ENCODE peak calls at places on chromosomes 11 and 22, in seven cellular contexts. K, L, G, Q, R, E and D are unnamed samples.

GRCh38 chr11:47358731-47359051 is 6.2 kb upstream of the MYBPC3 start:
- DNase-seq in K (no peak), L (no peak), G (no peak), Q (no peak), R (no peak), E (no peak), D (no peak)

GRCh38 chr11:27646051-27646818 is 54.0 kb downstream of the BDNF start:
- DNase-seq in K (no peak), L (no peak), G (no peak), Q (no peak), R (no peak), E (no peak), D (no peak)

GRCh38 chr11:73759520-73760065 is 1.3 kb downstream of the RAB6A start:
- DNase-seq in K (no peak), L (no peak), G (no peak), Q (peak), R (no peak), E (no peak), D (peak)

GRCh38 chr22:45284705-45285305 is at the start of gene UPK3A:
- DNase-seq in K (no peak), L (peak), G (peak), Q (no peak), R (no peak), E (no peak), D (no peak)

GRCh38 chr22:31020334-31020733 is 51.3 kb downstream of the TUG1 start:
- DNase-seq in K (no peak), L (no peak), G (no peak), Q (no peak), R (no peak), E (no peak), D (no peak)

GRCh38 chr11:45654242-45654641 is 11.2 kb downstream of the CHST1 start:
- DNase-seq in K (no peak), L (no peak), G (peak), Q (no peak), R (no peak), E (no peak), D (no peak)

GRCh38 chr11:45245237-45246045 is 40.7 kb downstream of the SYT13 start:
- DNase-seq in K (no peak), L (no peak), G (no peak), Q (no peak), R (no peak), E (no peak), D (no peak)

GRCh38 chr22:45336971-45337431 is 27.3 kb downstream of the FAM118A start:
- DNase-seq in K (no peak), L (no peak), G (no peak), Q (peak), R (no peak), E (peak), D (peak)

GRCh38 chr22:34798605-34799004 is 267.4 kb upstream of the ISX start:
- DNase-seq in K (no peak), L (no peak), G (no peak), Q (no peak), R (no peak), E (no peak), D (no peak)

GRCh38 chr11:69241075-69241740 is 52.7 kb upstream of the MYEOV start:
- DNase-seq in K (no peak), L (no peak), G (no peak), Q (no peak), R (no peak), E (no peak), D (no peak)

GRCh38 chr11:123362941-123363340 is 67.1 kb upstream of the GRAMD1B start:
- DNase-seq in K (no peak), L (no peak), G (no peak), Q (no peak), R (no peak), E (no peak), D (no peak)

GRCh38 chr11:109752212-109752825 is 330.3 kb downstream of the C11orf87 start:
- DNase-seq in K (no peak), L (no peak), G (no peak), Q (no peak), R (no peak), E (no peak), D (no peak)

GRCh38 chr11:16226245-16226644 is 130.1 kb downstream of the SOX6 start:
- DNase-seq in K (no peak), L (peak), G (no peak), Q (peak), R (no peak), E (no peak), D (peak)

GRCh38 chr22:36445158-36445668 is 36.2 kb downstream of the TXN2 start:
- DNase-seq in K (peak), L (no peak), G (no peak), Q (peak), R (peak), E (no peak), D (peak)

GRCh38 chr11:119341222-119342022 is 739 bp upstream of the C1QTNF5 start:
- DNase-seq in K (no peak), L (no peak), G (no peak), Q (no peak), R (no peak), E (no peak), D (no peak)

GRCh38 chr11:67033661-67034166 is 10.8 kb downstream of the SYT12 start:
- DNase-seq in K (peak), L (no peak), G (no peak), Q (peak), R (peak), E (no peak), D (peak)

GRCh38 chr22:46053563-46054090 is 76.7 kb upstream of the WNT7B start:
- DNase-seq in K (no peak), L (peak), G (no peak), Q (peak), R (no peak), E (no peak), D (peak)

GRCh38 chr11:110422306-110422924 is 7.3 kb upstream of the FDX1 start:
- DNase-seq in K (no peak), L (no peak), G (no peak), Q (no peak), R (no peak), E (no peak), D (no peak)

GRCh38 chr11:73194593-73194992 is 23.5 kb upstream of the P2RY2 start:
- DNase-seq in K (no peak), L (no peak), G (no peak), Q (no peak), R (no peak), E (no peak), D (no peak)

GRCh38 chr11:14411818-14412217 is 52.8 kb upstream of the RRAS2 start:
- DNase-seq in K (no peak), L (no peak), G (no peak), Q (peak), R (peak), E (no peak), D (peak)

GRCh38 chr11:36007127-36007824 is 63.4 kb downstream of the LDLRAD3 start:
- DNase-seq in K (no peak), L (no peak), G (no peak), Q (no peak), R (no peak), E (no peak), D (no peak)

GRCh38 chr22:31614781-31615480 is 47.1 kb downstream of the PISD start:
- DNase-seq in K (no peak), L (no peak), G (no peak), Q (no peak), R (no peak), E (no peak), D (no peak)

GRCh38 chr11:24949406-24949805 is 452.6 kb downstream of the LUZP2 start:
- DNase-seq in K (no peak), L (no peak), G (no peak), Q (no peak), R (no peak), E (no peak), D (no peak)

GRCh38 chr11:14446701-14447169 is 52.9 kb downstream of the COPB1 start:
- DNase-seq in K (no peak), L (no peak), G (no peak), Q (peak), R (peak), E (no peak), D (no peak)

GRCh38 chr11:31529189-31529588 is 19.6 kb downstream of the ELP4 start:
- DNase-seq in K (no peak), L (no peak), G (no peak), Q (no peak), R (no peak), E (no peak), D (no peak)

GRCh38 chr11:128040603-128041002 is 546.8 kb downstream of the ETS1 start:
- DNase-seq in K (no peak), L (no peak), G (no peak), Q (no peak), R (no peak), E (no peak), D (peak)

GRCh38 chr22:37228106-37229011 is 15.7 kb downstream of the RAC2 start:
- DNase-seq in K (no peak), L (no peak), G (no peak), Q (peak), R (no peak), E (no peak), D (peak)

GRCh38 chr22:28102413-28102812 is 183.4 kb upstream of the PITPNB start:
- DNase-seq in K (no peak), L (no peak), G (no peak), Q (no peak), R (no peak), E (no peak), D (no peak)

GRCh38 chr11:3747704-3748103 is 49.6 kb downstream of the NUP98 start:
- DNase-seq in K (peak), L (no peak), G (no peak), Q (peak), R (peak), E (no peak), D (peak)

GRCh38 chr11:96230686-96231085 is 112.3 kb downstream of the MAML2 start:
- DNase-seq in K (no peak), L (no peak), G (no peak), Q (no peak), R (no peak), E (no peak), D (no peak)

GRCh38 chr11:2877474-2877873 is 8.1 kb downstream of the CDKN1C start:
- DNase-seq in K (no peak), L (no peak), G (no peak), Q (no peak), R (no peak), E (no peak), D (peak)

GRCh38 chr11:71235719-71236118 is 16.7 kb downstream of the SHANK2 start:
- DNase-seq in K (no peak), L (no peak), G (no peak), Q (no peak), R (no peak), E (no peak), D (no peak)

GRCh38 chr11:109993786-109994185 is 99.4 kb upstream of the ZC3H12C start:
- DNase-seq in K (no peak), L (no peak), G (no peak), Q (peak), R (peak), E (no peak), D (peak)

GRCh38 chr22:32617883-32618282 is 143.3 kb downstream of the FBXO7 start:
- DNase-seq in K (no peak), L (no peak), G (no peak), Q (no peak), R (no peak), E (no peak), D (no peak)

GRCh38 chr11:6022954-6023353 is 7.6 kb downstream of the OR56A1 start:
- DNase-seq in K (peak), L (peak), G (no peak), Q (peak), R (no peak), E (no peak), D (peak)

GRCh38 chr11:28318861-28319260 is 210.7 kb downstream of the METTL15 start:
- DNase-seq in K (no peak), L (no peak), G (no peak), Q (no peak), R (no peak), E (no peak), D (peak)

DNA sequence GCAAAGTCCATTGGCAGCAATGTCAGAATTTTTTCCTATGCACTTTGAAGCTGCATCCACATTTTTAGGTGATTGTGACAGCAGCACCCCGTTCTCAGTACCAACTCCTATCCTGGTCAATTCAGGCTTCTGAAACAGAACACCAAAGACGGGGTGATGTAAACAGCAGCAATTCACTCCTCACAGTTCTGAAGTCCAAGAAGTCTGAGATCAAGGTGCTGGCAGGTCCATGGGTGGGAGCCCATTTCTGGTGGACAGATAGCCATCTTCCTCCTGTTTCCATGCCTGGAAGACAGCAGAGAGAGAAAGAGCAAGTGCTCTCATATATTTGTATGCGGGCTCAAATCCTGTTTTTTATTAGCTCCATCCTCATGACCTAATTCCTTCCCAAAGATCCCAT is 471.2 kb downstream of the BRD1 start:
- DNase-seq in K (no peak), L (no peak), G (peak), Q (no peak), R (no peak), E (no peak), D (no peak)
- TF ChIP-seq CTCF in K (no peak), L (no peak), G (no peak), Q (no peak), R (no peak), E (no peak), D (no peak)

GRCh38 chr11:86570457-86570856 is 102.0 kb downstream of the ME3 start:
- DNase-seq in K (no peak), L (no peak), G (no peak), Q (no peak), R (no peak), E (no peak), D (no peak)
- H3K4me3 ChIP-seq in K (no peak), L (no peak), G (no peak), Q (no peak), R (no peak), E (no peak), D (no peak)

DNA sequence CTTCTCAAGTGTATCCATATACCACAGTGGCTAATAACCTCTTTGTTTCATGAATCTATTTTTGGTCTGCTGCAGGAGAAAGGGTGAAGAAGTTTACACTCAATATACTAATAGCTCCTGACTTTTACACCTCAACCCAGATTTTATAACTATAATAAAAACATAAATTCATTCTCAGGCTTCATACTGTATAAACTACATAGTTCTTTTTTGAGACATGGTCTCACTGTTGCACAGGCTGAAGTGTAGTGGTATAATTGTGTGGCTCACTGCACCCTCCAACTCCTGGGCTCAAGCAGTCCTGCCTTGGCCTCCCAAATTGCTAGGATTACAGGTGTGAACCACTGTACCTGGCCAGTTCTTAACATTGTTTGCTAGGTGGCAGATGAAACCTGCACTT is 17.8 kb upstream of the CCDC179 start:
- DNase-seq in K (no peak), L (no peak), G (no peak), Q (no peak), R (no peak), E (no peak), D (no peak)
- TF ChIP-seq CTCF in K (no peak), L (no peak), G (no peak), Q (no peak), R (no peak), E (no peak), D (no peak)

DNA sequence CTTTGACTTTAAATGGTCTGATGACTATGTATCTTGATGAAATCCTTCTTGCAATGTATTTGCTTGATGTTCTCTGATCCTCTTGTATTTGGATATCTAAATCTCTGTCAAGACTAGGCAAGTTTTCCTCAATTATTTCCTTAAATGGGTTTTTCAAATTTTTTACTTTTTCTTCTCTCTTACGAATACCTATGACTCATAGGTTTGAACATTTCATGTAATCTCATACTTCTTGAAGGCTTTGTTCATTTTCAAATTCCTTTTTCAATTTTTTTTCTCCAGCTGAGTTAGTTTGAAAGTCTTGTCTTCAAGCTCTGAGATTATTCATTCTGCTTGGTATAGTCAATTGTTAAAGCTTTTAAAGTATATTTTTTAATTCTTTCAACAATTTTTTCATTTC is 13.1 kb downstream of the OR10W1 start:
- DNase-seq in K (no peak), L (no peak), G (no peak), Q (no peak), R (no peak), E (no peak), D (peak)
- H3K4me3 ChIP-seq in K (no peak), L (no peak), G (no peak), Q (no peak), R (no peak), E (no peak), D (no peak)

GRCh38 chr11:8925711-8926110 is 7.0 kb downstream of the C11orf16 start:
- DNase-seq in K (no peak), L (no peak), G (no peak), Q (no peak), R (no peak), E (no peak), D (no peak)

GRCh38 chr11:8926236-8926635 is 6.5 kb downstream of the C11orf16 start:
- DNase-seq in K (no peak), L (no peak), G (no peak), Q (no peak), R (no peak), E (no peak), D (no peak)

GRCh38 chr11:8928981-8929615 is 3.6 kb downstream of the C11orf16 start:
- DNase-seq in K (no peak), L (no peak), G (no peak), Q (no peak), R (no peak), E (no peak), D (no peak)

GRCh38 chr11:8930456-8931175 is 2.1 kb downstream of the C11orf16 start:
- DNase-seq in K (no peak), L (no peak), G (no peak), Q (no peak), R (no peak), E (no peak), D (no peak)

DNA sequence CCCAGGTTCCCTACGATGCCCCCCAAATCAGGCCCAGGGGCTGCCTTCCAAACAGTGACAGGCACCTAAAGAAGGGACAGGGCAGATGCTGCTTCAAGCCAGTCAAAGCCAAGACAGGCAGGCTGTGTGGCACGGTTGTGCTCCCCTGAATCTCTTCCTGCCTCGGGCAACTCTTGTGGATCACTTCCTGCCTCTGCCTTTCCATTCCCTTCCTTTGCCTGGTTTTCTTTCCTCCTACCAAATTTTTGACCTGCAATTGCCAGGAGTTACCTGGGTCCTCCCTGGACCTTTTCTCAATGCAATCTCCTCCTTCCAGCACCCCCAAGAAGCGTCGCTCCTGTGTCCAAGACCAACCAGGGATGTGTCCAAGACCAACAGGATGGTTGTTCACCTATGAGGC is 5.5 kb downstream of the C11orf16 start:
- DNase-seq in K (no peak), L (no peak), G (no peak), Q (no peak), R (no peak), E (no peak), D (no peak)
- TF ChIP-seq CTCF in K (no peak), L (no peak), G (no peak), Q (no peak), R (no peak), E (no peak), D (no peak)

GRCh38 chr22:38754247-38755154 is 1.3 kb downstream of the SUN2 start:
- DNase-seq in K (no peak), L (peak), G (peak), Q (peak), R (no peak), E (peak), D (peak)
- H3K4me3 ChIP-seq in K (peak), L (peak), G (peak), Q (peak), R (peak), E (peak), D (peak)

GRCh38 chr22:22703715-22704114 is 59.3 kb downstream of the GGTLC2 start:
- DNase-seq in K (no peak), L (no peak), G (no peak), Q (peak), R (no peak), E (no peak), D (peak)

GRCh38 chr22:22704156-22704946 is 59.9 kb downstream of the GGTLC2 start:
- DNase-seq in K (no peak), L (no peak), G (no peak), Q (no peak), R (no peak), E (no peak), D (no peak)

GRCh38 chr22:22700631-22701030 is 56.2 kb downstream of the GGTLC2 start:
- DNase-seq in K (no peak), L (no peak), G (no peak), Q (no peak), R (no peak), E (no peak), D (no peak)

GRCh38 chr22:22702874-22703570 is 58.6 kb downstream of the GGTLC2 start:
- DNase-seq in K (no peak), L (no peak), G (no peak), Q (no peak), R (no peak), E (no peak), D (no peak)

DNA sequence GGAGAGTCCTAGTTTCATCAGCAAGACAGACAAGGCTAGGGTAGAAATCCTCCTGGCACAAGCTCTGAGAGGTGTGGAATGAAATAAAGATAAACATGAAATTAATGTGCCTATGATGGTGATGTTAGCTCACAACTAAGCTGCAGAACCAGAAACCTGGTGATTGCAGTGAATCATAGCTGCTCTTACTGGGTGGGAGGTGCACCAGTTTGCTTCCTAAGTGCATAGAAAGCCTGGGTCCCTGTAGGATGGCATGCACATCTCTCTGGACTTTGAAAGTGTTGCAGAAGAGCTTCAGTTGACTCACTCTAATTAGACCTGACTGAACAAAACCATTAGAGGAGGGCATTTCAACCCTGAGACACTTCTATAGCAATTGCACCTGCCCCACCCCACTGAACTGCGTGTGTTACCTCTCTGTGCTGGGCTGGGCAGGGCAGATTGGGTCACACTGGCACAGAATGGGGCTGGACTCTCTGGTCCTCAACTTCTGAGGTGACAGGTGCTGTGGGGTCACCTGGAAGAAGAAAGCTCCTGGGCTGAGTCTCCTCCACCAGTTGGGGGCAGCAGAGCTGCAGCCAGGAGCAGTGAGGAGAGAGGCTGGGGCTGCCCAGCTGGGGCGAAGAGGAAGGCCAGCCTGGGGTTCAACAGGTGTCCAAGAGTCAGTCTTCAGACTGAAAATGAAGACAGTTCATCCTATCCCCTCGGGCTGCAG is 57.9 kb downstream of the GGTLC2 start:
- DNase-seq in K (no peak), L (peak), G (no peak), Q (no peak), R (no peak), E (no peak), D (peak)
- TF ChIP-seq CTCF in K (peak), L (peak), G (peak), Q (peak), R (peak), E (no peak), D (peak)